ENCODE peak calls at places on chromosomes 5 and 9, in five cellular contexts. One of them, this sample, is unnamed.

GRCh38 chr9:83707518-83707767 is 315 bp downstream of the UBQLN1 start:
- DNase-seq in GM12878: no peak
- DNase-seq in H1: no peak
- DNase-seq in HCT116: no peak
- DNase-seq in IMR-90: no peak
- DNase-seq in this sample: no peak

GRCh38 chr9:35811364-35812024 is 568 bp downstream of the SPAG8 start:
- DNase-seq in GM12878: no peak
- DNase-seq in H1: no peak
- DNase-seq in HCT116: no peak
- DNase-seq in IMR-90: no peak
- DNase-seq in this sample: no peak

GRCh38 chr5:136212252-136212721 is 19.3 kb upstream of the SMIM32 start:
- DNase-seq in GM12878: no peak
- DNase-seq in H1: peak; percentile 84
- DNase-seq in HCT116: peak; percentile 24
- DNase-seq in IMR-90: peak; percentile 48
- DNase-seq in this sample: peak; percentile 61

GRCh38 chr9:128782669-128783068 is 4.4 kb upstream of the TBC1D13 start:
- DNase-seq in GM12878: no peak
- DNase-seq in H1: no peak
- DNase-seq in HCT116: no peak
- DNase-seq in IMR-90: no peak
- DNase-seq in this sample: no peak

GRCh38 chr9:36738318-36738975 is 165.8 kb downstream of the MELK start:
- DNase-seq in GM12878: no peak
- DNase-seq in H1: no peak
- DNase-seq in HCT116: peak; percentile 54
- DNase-seq in IMR-90: peak; percentile 61
- DNase-seq in this sample: peak; percentile 27

GRCh38 chr5:131635755-131636479 is 888 bp upstream of the RAPGEF6 start:
- DNase-seq in GM12878: peak; percentile 20
- DNase-seq in H1: no peak
- DNase-seq in HCT116: no peak
- DNase-seq in IMR-90: no peak
- DNase-seq in this sample: peak; percentile 6

GRCh38 chr5:151925396-151925750 is 722 bp upstream of the GLRA1 start:
- DNase-seq in GM12878: no peak
- DNase-seq in H1: no peak
- DNase-seq in HCT116: no peak
- DNase-seq in IMR-90: no peak
- DNase-seq in this sample: no peak

GRCh38 chr9:136760424-136760823 is 2.4 kb upstream of the LCN8 start:
- DNase-seq in GM12878: no peak
- DNase-seq in H1: no peak
- DNase-seq in HCT116: no peak
- DNase-seq in IMR-90: no peak
- DNase-seq in this sample: no peak

GRCh38 chr9:4305065-4305481 is 5.2 kb upstream of the GLIS3 start:
- DNase-seq in GM12878: no peak
- DNase-seq in H1: no peak
- DNase-seq in HCT116: no peak
- DNase-seq in IMR-90: no peak
- DNase-seq in this sample: no peak

GRCh38 chr9:4547016-4547415 is 56.7 kb downstream of the SLC1A1 start:
- DNase-seq in GM12878: no peak
- DNase-seq in H1: no peak
- DNase-seq in HCT116: no peak
- DNase-seq in IMR-90: peak; percentile 37
- DNase-seq in this sample: no peak

GRCh38 chr9:1231998-1232919 is 182.1 kb downstream of the DMRT2 start:
- DNase-seq in GM12878: no peak
- DNase-seq in H1: no peak
- DNase-seq in HCT116: no peak
- DNase-seq in IMR-90: peak; percentile 60
- DNase-seq in this sample: peak; percentile 6

GRCh38 chr5:1073239-1074102 is 38.4 kb downstream of the SLC12A7 start:
- DNase-seq in GM12878: no peak
- DNase-seq in H1: no peak
- DNase-seq in HCT116: no peak
- DNase-seq in IMR-90: no peak
- DNase-seq in this sample: no peak

GRCh38 chr9:26710008-26710407 is 182.6 kb downstream of the CAAP1 start:
- DNase-seq in GM12878: no peak
- DNase-seq in H1: no peak
- DNase-seq in HCT116: no peak
- DNase-seq in IMR-90: no peak
- DNase-seq in this sample: no peak

GRCh38 chr5:179610109-179610902 is 13.2 kb downstream of the HNRNPH1 start:
- DNase-seq in GM12878: no peak
- DNase-seq in H1: no peak
- DNase-seq in HCT116: no peak
- DNase-seq in IMR-90: no peak
- DNase-seq in this sample: no peak

GRCh38 chr5:151589878-151590570 is 1.1 kb downstream of the FAT2 start:
- DNase-seq in GM12878: no peak
- DNase-seq in H1: no peak
- DNase-seq in HCT116: no peak
- DNase-seq in IMR-90: no peak
- DNase-seq in this sample: no peak

GRCh38 chr9:105405514-105406131 is 42.2 kb upstream of the FSD1L start:
- DNase-seq in GM12878: peak; percentile 85
- DNase-seq in H1: no peak
- DNase-seq in HCT116: no peak
- DNase-seq in IMR-90: peak; percentile 21
- DNase-seq in this sample: no peak

GRCh38 chr5:173963107-173963506 is 25.9 kb upstream of the C5orf47 start:
- DNase-seq in GM12878: no peak
- DNase-seq in H1: no peak
- DNase-seq in HCT116: no peak
- DNase-seq in IMR-90: peak; percentile 75
- DNase-seq in this sample: peak; percentile 36
- TF ChIP-seq POLR2A in GM12878: no peak
- TF ChIP-seq POLR2A in H1: no peak
- TF ChIP-seq POLR2A in HCT116: no peak
- TF ChIP-seq POLR2A in IMR-90: no peak
- TF ChIP-seq POLR2A in this sample: no peak

GRCh38 chr5:14155730-14156129 is 12.6 kb downstream of the TRIO start:
- DNase-seq in GM12878: no peak
- DNase-seq in H1: no peak
- DNase-seq in HCT116: no peak
- DNase-seq in IMR-90: no peak
- DNase-seq in this sample: no peak
- H3K4me3 ChIP-seq in GM12878: peak overlapping the region; percentile 35
- H3K4me3 ChIP-seq in H1: no peak overlapping the region
- H3K4me3 ChIP-seq in HCT116: no peak overlapping the region
- H3K4me3 ChIP-seq in IMR-90: peak overlapping the region; percentile 19
- H3K4me3 ChIP-seq in this sample: no peak overlapping the region

GRCh38 chr5:76838481-76839261 is 11.1 kb upstream of the S100Z start:
- DNase-seq in GM12878: no peak
- DNase-seq in H1: no peak
- DNase-seq in HCT116: peak; percentile 92
- DNase-seq in IMR-90: peak; percentile 76
- DNase-seq in this sample: peak; percentile 51
- H3K4me2 ChIP-seq in GM12878: no peak overlapping the region
- H3K4me2 ChIP-seq in H1: no peak overlapping the region
- H3K4me2 ChIP-seq in HCT116: peak overlapping the region; percentile 80
- H3K4me2 ChIP-seq in IMR-90: peak overlapping the region; percentile 53
- H3K4me2 ChIP-seq in this sample: peak overlapping the region; percentile 68

GRCh38 chr5:78509884-78510769 is 138.4 kb downstream of the LHFPL2 start:
- DNase-seq in GM12878: no peak
- DNase-seq in H1: peak; percentile 82
- DNase-seq in HCT116: no peak
- DNase-seq in IMR-90: no peak
- DNase-seq in this sample: no peak
- TF ChIP-seq POLR2A in GM12878: no peak
- TF ChIP-seq POLR2A in H1: no peak
- TF ChIP-seq POLR2A in HCT116: no peak
- TF ChIP-seq POLR2A in IMR-90: no peak
- TF ChIP-seq POLR2A in this sample: no peak

GRCh38 chr5:36357391-36357790 is 55.7 kb upstream of the RANBP3L start:
- DNase-seq in GM12878: no peak
- DNase-seq in H1: no peak
- DNase-seq in HCT116: no peak
- DNase-seq in IMR-90: peak; percentile 63
- DNase-seq in this sample: no peak
- H3K4me3 ChIP-seq in GM12878: no peak overlapping the region
- H3K4me3 ChIP-seq in H1: no peak overlapping the region
- H3K4me3 ChIP-seq in HCT116: no peak overlapping the region
- H3K4me3 ChIP-seq in IMR-90: no peak overlapping the region
- H3K4me3 ChIP-seq in this sample: no peak overlapping the region

DNA sequence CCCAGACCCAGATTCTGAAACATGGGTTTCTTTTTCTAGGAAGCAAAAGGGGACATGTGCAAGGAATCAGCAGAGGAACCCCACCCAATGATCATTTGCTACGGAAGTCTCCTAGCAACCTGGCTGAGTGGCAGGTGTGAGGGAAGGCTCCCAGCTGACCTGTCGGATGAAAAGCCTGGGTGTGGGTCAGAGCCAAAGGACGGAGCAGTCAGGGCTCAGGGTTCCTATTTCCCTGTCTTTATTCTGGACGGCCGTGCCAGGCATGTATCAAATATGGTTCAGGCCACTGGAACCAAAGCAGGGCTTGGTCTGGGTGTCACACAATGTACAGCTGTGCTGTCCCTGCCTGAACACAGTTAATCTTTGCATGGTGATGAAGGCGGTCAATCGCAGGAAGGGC is 20.1 kb downstream of the STK10 start:
- DNase-seq in GM12878: no peak
- DNase-seq in H1: no peak
- DNase-seq in HCT116: no peak
- DNase-seq in IMR-90: no peak
- DNase-seq in this sample: no peak
- H3K4me2 ChIP-seq in GM12878: no peak overlapping the region
- H3K4me2 ChIP-seq in H1: no peak overlapping the region
- H3K4me2 ChIP-seq in HCT116: no peak overlapping the region
- H3K4me2 ChIP-seq in IMR-90: no peak overlapping the region
- H3K4me2 ChIP-seq in this sample: no peak overlapping the region

GRCh38 chr9:134626576-134627416 is 14.8 kb upstream of the COL5A1 start:
- DNase-seq in GM12878: no peak
- DNase-seq in H1: no peak
- DNase-seq in HCT116: no peak
- DNase-seq in IMR-90: peak; percentile 59
- DNase-seq in this sample: no peak
- TF ChIP-seq POLR2A in GM12878: no peak
- TF ChIP-seq POLR2A in H1: no peak
- TF ChIP-seq POLR2A in HCT116: no peak
- TF ChIP-seq POLR2A in IMR-90: no peak
- TF ChIP-seq POLR2A in this sample: no peak

GRCh38 chr5:116942622-116943021 is 368.0 kb upstream of the SEMA6A start:
- DNase-seq in GM12878: no peak
- DNase-seq in H1: no peak
- DNase-seq in HCT116: no peak
- DNase-seq in IMR-90: no peak
- DNase-seq in this sample: no peak

GRCh38 chr5:116938488-116938887 is 363.9 kb upstream of the SEMA6A start:
- DNase-seq in GM12878: no peak
- DNase-seq in H1: no peak
- DNase-seq in HCT116: no peak
- DNase-seq in IMR-90: no peak
- DNase-seq in this sample: no peak

GRCh38 chr5:116939641-116940040 is 365.0 kb upstream of the SEMA6A start:
- DNase-seq in GM12878: no peak
- DNase-seq in H1: no peak
- DNase-seq in HCT116: no peak
- DNase-seq in IMR-90: no peak
- DNase-seq in this sample: no peak

GRCh38 chr5:116947691-116948528 is 373.3 kb upstream of the SEMA6A start:
- DNase-seq in GM12878: peak; percentile 87
- DNase-seq in H1: peak; percentile 95
- DNase-seq in HCT116: peak; percentile 80
- DNase-seq in IMR-90: no peak
- DNase-seq in this sample: peak; percentile 60

GRCh38 chr5:116944171-116944570 is 369.5 kb upstream of the SEMA6A start:
- DNase-seq in GM12878: no peak
- DNase-seq in H1: no peak
- DNase-seq in HCT116: no peak
- DNase-seq in IMR-90: no peak
- DNase-seq in this sample: no peak
- H3K4me3 ChIP-seq in GM12878: no peak overlapping the region
- H3K4me3 ChIP-seq in H1: no peak overlapping the region
- H3K4me3 ChIP-seq in HCT116: no peak overlapping the region
- H3K4me3 ChIP-seq in IMR-90: no peak overlapping the region
- H3K4me3 ChIP-seq in this sample: no peak overlapping the region

GRCh38 chr5:57317341-57317740 is 143.5 kb downstream of the GPBP1 start:
- DNase-seq in GM12878: no peak
- DNase-seq in H1: no peak
- DNase-seq in HCT116: no peak
- DNase-seq in IMR-90: no peak
- DNase-seq in this sample: no peak
- H3K4me2 ChIP-seq in GM12878: no peak overlapping the region
- H3K4me2 ChIP-seq in H1: no peak overlapping the region
- H3K4me2 ChIP-seq in HCT116: peak overlapping the region; percentile 46
- H3K4me2 ChIP-seq in IMR-90: peak overlapping the region; percentile 73
- H3K4me2 ChIP-seq in this sample: no peak overlapping the region